ENCODE peak calls at places on chromosomes 12 and 14, in ten cellular contexts. J is activated T-helper 9 cell treated with anti-CD3 and anti-CD28 coated beads, Interleukin-2, amount 50 U/mL, for 16 hours; W is GM10248; K is HT1080; Z is endothelial cell; Q is activated B cell treated with CpG ODN at 0.5 μM for 24 hours; G is amygdala; L is NCI-H1105; M is globus pallidus; F is HEK293T. S is an unnamed sample.
A peak's percentile ranks its signal among the peaks of the same experiment; 100 is the strongest.

GRCh38 chr12:69341328-69341727 is 6.9 kb upstream of the LYZ start:
- DNase-seq in W (no peak), Z (no peak), J (no peak), G (no peak), K (peak; percentile 44), M (no peak), Q (no peak), L (no peak), F (no peak), S (no peak)

GRCh38 chr12:9043766-9044165 is 54.4 kb downstream of the KLRG1 start:
- DNase-seq in J (no peak), M (no peak), Q (no peak), W (no peak), K (no peak), F (no peak), L (no peak), G (no peak), Z (no peak), S (no peak)

GRCh38 chr14:96881713-96882112 is 84.5 kb downstream of the VRK1 start:
- DNase-seq in M (no peak), K (no peak), L (no peak), Q (no peak), W (no peak), Z (no peak), G (no peak), J (no peak), F (no peak), S (no peak)

GRCh38 chr12:11559941-11560340 is 89.5 kb upstream of the ETV6 start:
- DNase-seq in Z (no peak), G (no peak), W (no peak), K (no peak), M (no peak), L (no peak), F (no peak), Q (no peak), J (no peak), S (no peak)

GRCh38 chr12:24505366-24506025 is 443.4 kb downstream of the BCAT1 start:
- DNase-seq in L (no peak), J (no peak), M (no peak), G (no peak), F (no peak), K (no peak), Q (no peak), Z (no peak), W (no peak), S (no peak)

GRCh38 chr12:11875414-11875935 is 195.3 kb upstream of the BCL2L14 start:
- DNase-seq in K (no peak), Z (no peak), J (peak; percentile 13), M (no peak), F (no peak), G (no peak), L (no peak), Q (no peak), W (peak; percentile 38), S (no peak)

GRCh38 chr12:4932576-4932975 is 22.9 kb downstream of the KCNA1 start:
- DNase-seq in L (no peak), J (no peak), Z (no peak), F (no peak), M (no peak), W (no peak), K (no peak), Q (no peak), G (no peak), S (no peak)

GRCh38 chr12:92055877-92056276 is 89.8 kb downstream of the BTG1 start:
- DNase-seq in L (no peak), Q (no peak), G (no peak), F (no peak), Z (no peak), J (peak; percentile 42), K (no peak), M (no peak), W (no peak), S (no peak)

GRCh38 chr14:91888641-91889476 is 21.5 kb upstream of the TC2N start:
- DNase-seq in W (no peak), J (no peak), L (no peak), Q (no peak), Z (no peak), K (no peak), G (no peak), F (no peak), M (peak; percentile 65), S (no peak)

GRCh38 chr14:94748667-94749347 is 21.1 kb downstream of the GSC start:
- DNase-seq in K (peak; percentile 26), M (no peak), L (peak; percentile 29), G (no peak), W (no peak), Z (peak; percentile 51), Q (no peak), F (peak; percentile 61), J (no peak), S (no peak)

GRCh38 chr12:5332521-5332920 is 99.4 kb upstream of the NTF3 start:
- DNase-seq in L (no peak), W (no peak), Z (no peak), J (no peak), G (no peak), K (no peak), F (no peak), Q (no peak), M (no peak), S (no peak)